ENCODE peak calls at places on chromosomes 3 and 15, in six cellular contexts. One of them, this sample, is unnamed.

GRCh38 chr15:32718082-32718821 is 448 bp downstream of the GREM1 start:
- DNase-seq in hypothalamus: no peak
- DNase-seq in HEK293T: no peak
- DNase-seq in fibroblast of mammary gland: peak; percentile 41
- DNase-seq in NCI-H2107: no peak
- DNase-seq in activated gamma-delta T cell: no peak
- DNase-seq in this sample: peak; percentile 20

GRCh38 chr3:87997966-87998365 is 60.8 kb downstream of the CGGBP1 start:
- DNase-seq in fibroblast of mammary gland: no peak
- DNase-seq in HEK293T: no peak
- DNase-seq in activated gamma-delta T cell: no peak
- DNase-seq in NCI-H2107: no peak
- DNase-seq in hypothalamus: no peak
- DNase-seq in this sample: no peak

GRCh38 chr15:101161656-101162055 is 90.2 kb downstream of the CHSY1 start:
- DNase-seq in hypothalamus: no peak
- DNase-seq in activated gamma-delta T cell: no peak
- DNase-seq in fibroblast of mammary gland: no peak
- DNase-seq in HEK293T: no peak
- DNase-seq in NCI-H2107: no peak
- DNase-seq in this sample: no peak

GRCh38 chr15:23877502-23878412 is 190.7 kb upstream of the NDN start:
- DNase-seq in NCI-H2107: no peak
- DNase-seq in hypothalamus: peak; percentile 13
- DNase-seq in fibroblast of mammary gland: peak; percentile 12
- DNase-seq in activated gamma-delta T cell: no peak
- DNase-seq in HEK293T: peak; percentile 41
- DNase-seq in this sample: peak; percentile 11

GRCh38 chr3:59256233-59256632 is 206.4 kb upstream of the CFAP20DC start:
- DNase-seq in HEK293T: no peak
- DNase-seq in activated gamma-delta T cell: no peak
- DNase-seq in fibroblast of mammary gland: peak; percentile 26
- DNase-seq in NCI-H2107: no peak
- DNase-seq in hypothalamus: no peak
- DNase-seq in this sample: no peak

GRCh38 chr3:152964901-152965609 is 130.1 kb downstream of the P2RY1 start:
- DNase-seq in NCI-H2107: no peak
- DNase-seq in HEK293T: no peak
- DNase-seq in fibroblast of mammary gland: no peak
- DNase-seq in activated gamma-delta T cell: no peak
- DNase-seq in hypothalamus: no peak
- DNase-seq in this sample: no peak

GRCh38 chr3:36763850-36764703 is at the start of gene DCLK3:
- DNase-seq in activated gamma-delta T cell: no peak
- DNase-seq in hypothalamus: no peak
- DNase-seq in HEK293T: peak; percentile 18
- DNase-seq in fibroblast of mammary gland: no peak
- DNase-seq in NCI-H2107: no peak
- DNase-seq in this sample: no peak

GRCh38 chr15:63752075-63752684 is 81.6 kb downstream of the HERC1 start:
- DNase-seq in hypothalamus: no peak
- DNase-seq in HEK293T: peak; percentile 21
- DNase-seq in NCI-H2107: no peak
- DNase-seq in activated gamma-delta T cell: no peak
- DNase-seq in fibroblast of mammary gland: peak; percentile 69
- DNase-seq in this sample: peak; percentile 65

GRCh38 chr15:60208708-60209107 is 189.1 kb downstream of the ANXA2 start:
- DNase-seq in HEK293T: no peak
- DNase-seq in hypothalamus: no peak
- DNase-seq in NCI-H2107: no peak
- DNase-seq in fibroblast of mammary gland: peak; percentile 38
- DNase-seq in activated gamma-delta T cell: no peak
- DNase-seq in this sample: no peak

GRCh38 chr3:11305509-11305908 is 33.3 kb downstream of the ATG7 start:
- DNase-seq in fibroblast of mammary gland: no peak
- DNase-seq in HEK293T: no peak
- DNase-seq in hypothalamus: no peak
- DNase-seq in activated gamma-delta T cell: no peak
- DNase-seq in NCI-H2107: no peak
- DNase-seq in this sample: no peak

GRCh38 chr15:74245342-74245931 is 9.3 kb downstream of the CCDC33 start:
- DNase-seq in NCI-H2107: peak; percentile 85
- DNase-seq in hypothalamus: peak; percentile 19
- DNase-seq in HEK293T: no peak
- DNase-seq in activated gamma-delta T cell: no peak
- DNase-seq in fibroblast of mammary gland: no peak
- DNase-seq in this sample: peak; percentile 37

GRCh38 chr3:44974406-44974805 is 1.6 kb downstream of the ZDHHC3 start:
- DNase-seq in activated gamma-delta T cell: no peak
- DNase-seq in NCI-H2107: no peak
- DNase-seq in HEK293T: no peak
- DNase-seq in fibroblast of mammary gland: no peak
- DNase-seq in hypothalamus: no peak
- DNase-seq in this sample: no peak

GRCh38 chr3:171000281-171000680 is 26.2 kb downstream of the SLC2A2 start:
- DNase-seq in activated gamma-delta T cell: no peak
- DNase-seq in HEK293T: no peak
- DNase-seq in NCI-H2107: no peak
- DNase-seq in fibroblast of mammary gland: peak; percentile 43
- DNase-seq in hypothalamus: no peak
- DNase-seq in this sample: no peak

GRCh38 chr15:38474155-38474757 is 20.3 kb downstream of the FAM98B start:
- DNase-seq in hypothalamus: no peak
- DNase-seq in NCI-H2107: peak; percentile 8
- DNase-seq in activated gamma-delta T cell: no peak
- DNase-seq in HEK293T: peak; percentile 23
- DNase-seq in fibroblast of mammary gland: peak; percentile 65
- DNase-seq in this sample: peak; percentile 78

GRCh38 chr3:14549256-14549931 is 9.3 kb upstream of the GRIP2 start:
- DNase-seq in HEK293T: peak; percentile 36
- DNase-seq in hypothalamus: no peak
- DNase-seq in fibroblast of mammary gland: peak; percentile 23
- DNase-seq in activated gamma-delta T cell: no peak
- DNase-seq in NCI-H2107: no peak
- DNase-seq in this sample: no peak

GRCh38 chr3:24451461-24452099 is 43.1 kb downstream of the THRB start:
- DNase-seq in activated gamma-delta T cell: no peak
- DNase-seq in NCI-H2107: no peak
- DNase-seq in HEK293T: no peak
- DNase-seq in hypothalamus: no peak
- DNase-seq in fibroblast of mammary gland: peak; percentile 16
- DNase-seq in this sample: no peak

GRCh38 chr15:95639208-95639607 is 691.3 kb upstream of the NR2F2 start:
- DNase-seq in hypothalamus: no peak
- DNase-seq in HEK293T: no peak
- DNase-seq in activated gamma-delta T cell: no peak
- DNase-seq in NCI-H2107: no peak
- DNase-seq in fibroblast of mammary gland: no peak
- DNase-seq in this sample: no peak